ENCODE peak calls at places on chromosomes 1 and 21, in five cellular contexts. X, W, M, I and O are unnamed samples.

GRCh38 chr1:213409971-213410370 is 358.9 kb downstream of the RPS6KC1 start:
- DNase-seq in X (no peak), W (no peak), M (no peak), I (no peak), O (no peak)

GRCh38 chr1:174877208-174877673 is 122.5 kb upstream of the CACYBP start:
- DNase-seq in X (no peak), W (no peak), M (peak), I (no peak), O (no peak)

GRCh38 chr1:156749429-156750118 is 1.9 kb downstream of the HDGF start:
- DNase-seq in X (no peak), W (peak), M (peak), I (no peak), O (no peak)

GRCh38 chr1:24948072-24948827 is 18.2 kb upstream of the RUNX3 start:
- DNase-seq in X (no peak), W (no peak), M (no peak), I (no peak), O (no peak)

GRCh38 chr1:6723621-6724428 is 22.2 kb upstream of the DNAJC11 start:
- DNase-seq in X (no peak), W (no peak), M (no peak), I (no peak), O (no peak)

GRCh38 chr1:236204656-236205055 is 62.3 kb downstream of the GPR137B start:
- DNase-seq in X (no peak), W (no peak), M (no peak), I (no peak), O (no peak)

GRCh38 chr1:154745286-154745731 is 124.8 kb downstream of the KCNN3 start:
- DNase-seq in X (no peak), W (peak), M (no peak), I (peak), O (no peak)

GRCh38 chr1:200362421-200362820 is 47.4 kb downstream of the ZNF281 start:
- DNase-seq in X (no peak), W (no peak), M (no peak), I (no peak), O (peak)

GRCh38 chr21:17610862-17611261 is 1.8 kb downstream of the BTG3 start:
- DNase-seq in X (no peak), W (no peak), M (peak), I (no peak), O (no peak)

GRCh38 chr1:212537610-212538009 is 71.0 kb upstream of the ATF3 start:
- DNase-seq in X (no peak), W (no peak), M (no peak), I (no peak), O (no peak)

GRCh38 chr1:115790846-115791245 is 22.3 kb upstream of the CASQ2 start:
- DNase-seq in X (no peak), W (no peak), M (no peak), I (no peak), O (no peak)

GRCh38 chr1:183735069-183735860 is 69.7 kb upstream of the RGL1 start:
- DNase-seq in X (no peak), W (no peak), M (no peak), I (no peak), O (no peak)

GRCh38 chr1:229596961-229597699 is 28.8 kb downstream of the TAF5L start:
- DNase-seq in X (no peak), W (peak), M (no peak), I (no peak), O (no peak)

GRCh38 chr1:101769520-101769919 is 227.2 kb downstream of the OLFM3 start:
- DNase-seq in X (no peak), W (no peak), M (no peak), I (no peak), O (no peak)

GRCh38 chr1:62037274-62037673 is 157.4 kb upstream of the L1TD1 start:
- DNase-seq in X (no peak), W (no peak), M (no peak), I (no peak), O (no peak)

GRCh38 chr1:36864182-36865079 is 169.9 kb downstream of the GRIK3 start:
- DNase-seq in X (no peak), W (no peak), M (no peak), I (peak), O (no peak)

GRCh38 chr1:12231276-12231595 is 1.4 kb downstream of the VPS13D start:
- DNase-seq in X (no peak), W (no peak), M (no peak), I (no peak), O (no peak)

GRCh38 chr1:207981976-207982375 is 71.1 kb upstream of the CD34 start:
- DNase-seq in X (no peak), W (no peak), M (no peak), I (no peak), O (no peak)

GRCh38 chr1:14627608-14628489 is 29.4 kb downstream of the KAZN start:
- DNase-seq in X (no peak), W (no peak), M (no peak), I (no peak), O (peak)

GRCh38 chr1:10678852-10679251 is 117.6 kb downstream of the CASZ1 start:
- DNase-seq in X (no peak), W (no peak), M (no peak), I (no peak), O (no peak)

GRCh38 chr1:151511636-151512215 is 539 bp downstream of the CGN start:
- DNase-seq in X (peak), W (no peak), M (peak), I (peak), O (peak)

GRCh38 chr1:192545781-192546521 is 29.6 kb upstream of the RGS1 start:
- DNase-seq in X (no peak), W (no peak), M (no peak), I (no peak), O (no peak)

GRCh38 chr1:26597629-26598039 is 68.1 kb downstream of the RPS6KA1 start:
- DNase-seq in X (no peak), W (no peak), M (no peak), I (peak), O (no peak)

GRCh38 chr1:81304187-81304586 is 496.5 kb upstream of the ADGRL2 start:
- DNase-seq in X (no peak), W (no peak), M (no peak), I (no peak), O (no peak)

GRCh38 chr1:180522204-180522497 is 19.8 kb upstream of the ACBD6 start:
- DNase-seq in X (no peak), W (no peak), M (no peak), I (no peak), O (no peak)

GRCh38 chr1:143727263-143727662 is 244.5 kb downstream of the FAM72C start:
- DNase-seq in X (no peak), W (no peak), M (no peak), I (no peak), O (no peak)

GRCh38 chr1:116667577-116668105 is at the start of gene IGSF3:
- DNase-seq in X (no peak), W (no peak), M (peak), I (peak), O (no peak)

GRCh38 chr1:231636157-231636556 is 9.6 kb downstream of the DISC1 start:
- DNase-seq in X (no peak), W (no peak), M (no peak), I (no peak), O (no peak)

GRCh38 chr1:30508175-30508448 is 215.3 kb downstream of the MATN1 start:
- DNase-seq in X (no peak), W (peak), M (no peak), I (no peak), O (no peak)

GRCh38 chr1:17438176-17438976 is 1.1 kb downstream of the RCC2 start:
- DNase-seq in X (peak), W (no peak), M (peak), I (peak), O (peak)